ENCODE peak calls at places on chromosome 18, in five cellular contexts. Q is CD8-positive, alpha-beta memory T cell; B is tibial artery; Y is lower lobe of right lung; S is OCI-LY7. E is an unnamed sample.

GRCh38 chr18:39945076-39945475 is 2010.0 kb upstream of the PIK3C3 start:
- DNase-seq in Q (no peak), B (no peak), Y (no peak), S (no peak), E (no peak)

GRCh38 chr18:36446059-36446458 is 148.5 kb downstream of the FHOD3 start:
- DNase-seq in S (no peak), Q (no peak), Y (no peak), B (no peak), E (no peak)

GRCh38 chr18:44813586-44813985 is 132.9 kb downstream of the SETBP1 start:
- DNase-seq in Y (no peak), Q (no peak), B (no peak), S (no peak), E (no peak)

GRCh38 chr18:79919089-79919488 is 32.4 kb downstream of the SLC66A2 start:
- DNase-seq in Y (peak; percentile 37), S (no peak), Q (no peak), B (peak; percentile 50), E (no peak)

GRCh38 chr18:62957885-62958472 is 242.6 kb downstream of the PHLPP1 start:
- DNase-seq in B (no peak), Y (peak; percentile 53), S (peak; percentile 32), Q (peak; percentile 16), E (no peak)

GRCh38 chr18:26901020-26901419 is 35.5 kb upstream of the AQP4 start:
- DNase-seq in S (no peak), Q (no peak), Y (no peak), B (no peak), E (no peak)

GRCh38 chr18:78859686-78860085 is 119.9 kb upstream of the SALL3 start:
- DNase-seq in Y (no peak), Q (no peak), S (no peak), B (no peak), E (no peak)

GRCh38 chr18:4750392-4751346 is 295.6 kb upstream of the DLGAP1 start:
- DNase-seq in B (no peak), Y (no peak), Q (no peak), S (no peak), E (no peak)

GRCh38 chr18:12828116-12829051 is 55.7 kb downstream of the PTPN2 start:
- DNase-seq in S (no peak), Y (no peak), B (no peak), Q (no peak), E (no peak)

GRCh38 chr18:45839415-45840395 is 14.2 kb downstream of the SIGLEC15 start:
- DNase-seq in Q (peak; percentile 15), S (no peak), B (no peak), Y (no peak), E (no peak)

GRCh38 chr18:67132919-67133318 is 383.6 kb downstream of the DSEL start:
- DNase-seq in Q (no peak), S (no peak), Y (no peak), B (no peak), E (no peak)

GRCh38 chr18:64110692-64111480 is 38.0 kb downstream of the LINC00305 start:
- DNase-seq in Q (no peak), S (no peak), B (no peak), Y (no peak), E (no peak)

GRCh38 chr18:70433001-70433400 is 144.2 kb downstream of the SOCS6 start:
- DNase-seq in S (no peak), Y (no peak), Q (no peak), B (no peak), E (no peak)

GRCh38 chr18:70426818-70427217 is 138.0 kb downstream of the SOCS6 start:
- DNase-seq in B (no peak), S (no peak), Y (no peak), Q (no peak), E (no peak)

GRCh38 chr18:70430501-70431173 is 141.8 kb downstream of the SOCS6 start:
- DNase-seq in B (no peak), Q (no peak), S (no peak), Y (no peak), E (no peak)

GRCh38 chr18:70429847-70430500 is 141.1 kb downstream of the SOCS6 start:
- DNase-seq in S (no peak), Y (no peak), B (no peak), Q (no peak), E (no peak)

GRCh38 chr18:70431203-70431624 is 142.4 kb downstream of the SOCS6 start:
- DNase-seq in B (no peak), Q (no peak), S (no peak), Y (no peak), E (no peak)
- H3K27ac ChIP-seq in B (no peak overlapping the region), Q (no peak overlapping the region), S (no peak overlapping the region), Y (no peak overlapping the region), E (no peak overlapping the region)

GRCh38 chr18:68431922-68432198 is 283.0 kb downstream of the TMX3 start:
- DNase-seq in Q (no peak), S (no peak), B (no peak), Y (no peak), E (no peak)

GRCh38 chr18:68428666-68429065 is 286.2 kb downstream of the TMX3 start:
- DNase-seq in S (no peak), B (no peak), Q (no peak), Y (no peak), E (no peak)

GRCh38 chr18:68429809-68430208 is 285.1 kb downstream of the TMX3 start:
- DNase-seq in Y (no peak), B (no peak), S (no peak), Q (no peak), E (no peak)

GRCh38 chr18:68429111-68429510 is 285.8 kb downstream of the TMX3 start:
- DNase-seq in Y (no peak), B (no peak), S (no peak), Q (no peak), E (no peak)

GRCh38 chr18:68431111-68431921 is 283.6 kb downstream of the TMX3 start:
- DNase-seq in S (no peak), Q (no peak), Y (no peak), B (no peak), E (no peak)
- H3K27ac ChIP-seq in S (no peak overlapping the region), Q (no peak overlapping the region), Y (no peak overlapping the region), B (no peak overlapping the region), E (no peak overlapping the region)

GRCh38 chr18:47881752-47882455 is 48.6 kb downstream of the SMAD2 start:
- DNase-seq in B (no peak), Q (no peak), Y (no peak), S (no peak), E (no peak)
- H3K27ac ChIP-seq in B (no peak overlapping the region), Q (no peak overlapping the region), Y (peak overlapping the region; percentile 20), S (no peak overlapping the region), E (no peak overlapping the region)

DNA sequence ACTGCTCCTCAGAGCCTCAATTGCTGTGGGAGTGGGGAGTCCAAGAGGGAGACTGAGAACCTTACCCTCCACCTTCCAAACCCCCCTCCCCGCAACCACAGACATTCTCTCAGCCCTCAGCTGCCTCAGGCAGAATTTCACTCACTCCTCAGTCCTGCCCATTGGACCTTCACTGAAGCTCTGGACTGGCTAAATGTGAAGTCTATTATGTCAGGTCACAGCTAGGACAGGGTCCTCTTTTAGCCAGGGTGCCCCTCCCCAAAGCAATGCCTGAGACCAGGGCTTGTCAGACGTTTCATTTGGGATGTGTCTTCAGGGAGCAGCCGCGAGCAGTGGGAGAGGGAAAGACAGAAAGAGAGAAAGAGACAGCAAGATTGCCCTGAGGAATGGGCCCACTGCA is 199.3 kb upstream of the CCDC68 start:
- DNase-seq in B (no peak), Q (no peak), Y (no peak), S (no peak), E (no peak)
- H3K27ac ChIP-seq in B (no peak overlapping the region), Q (no peak overlapping the region), Y (no peak overlapping the region), S (no peak overlapping the region), E (no peak overlapping the region)

GRCh38 chr18:2894131-2894840 is 47.5 kb downstream of the EMILIN2 start:
- DNase-seq in Y (no peak), S (no peak), Q (no peak), B (peak; percentile 44), E (no peak)
- H3K27ac ChIP-seq in Y (no peak overlapping the region), S (no peak overlapping the region), Q (no peak overlapping the region), B (no peak overlapping the region), E (no peak overlapping the region)

GRCh38 chr18:50285071-50285470 is 2.4 kb downstream of the CXXC1 start:
- DNase-seq in Q (no peak), S (no peak), Y (no peak), B (no peak), E (no peak)

GRCh38 chr18:50284226-50284885 is 3.0 kb upstream of the MBD1 start:
- DNase-seq in S (no peak), Q (no peak), B (no peak), Y (no peak), E (no peak)

GRCh38 chr18:50282521-50283335 is 1.4 kb upstream of the MBD1 start:
- DNase-seq in Y (no peak), Q (no peak), S (no peak), B (no peak), E (no peak)

GRCh38 chr18:50281972-50282520 is 723 bp upstream of the MBD1 start:
- DNase-seq in Q (no peak), B (no peak), S (no peak), Y (no peak), E (no peak)

DNA sequence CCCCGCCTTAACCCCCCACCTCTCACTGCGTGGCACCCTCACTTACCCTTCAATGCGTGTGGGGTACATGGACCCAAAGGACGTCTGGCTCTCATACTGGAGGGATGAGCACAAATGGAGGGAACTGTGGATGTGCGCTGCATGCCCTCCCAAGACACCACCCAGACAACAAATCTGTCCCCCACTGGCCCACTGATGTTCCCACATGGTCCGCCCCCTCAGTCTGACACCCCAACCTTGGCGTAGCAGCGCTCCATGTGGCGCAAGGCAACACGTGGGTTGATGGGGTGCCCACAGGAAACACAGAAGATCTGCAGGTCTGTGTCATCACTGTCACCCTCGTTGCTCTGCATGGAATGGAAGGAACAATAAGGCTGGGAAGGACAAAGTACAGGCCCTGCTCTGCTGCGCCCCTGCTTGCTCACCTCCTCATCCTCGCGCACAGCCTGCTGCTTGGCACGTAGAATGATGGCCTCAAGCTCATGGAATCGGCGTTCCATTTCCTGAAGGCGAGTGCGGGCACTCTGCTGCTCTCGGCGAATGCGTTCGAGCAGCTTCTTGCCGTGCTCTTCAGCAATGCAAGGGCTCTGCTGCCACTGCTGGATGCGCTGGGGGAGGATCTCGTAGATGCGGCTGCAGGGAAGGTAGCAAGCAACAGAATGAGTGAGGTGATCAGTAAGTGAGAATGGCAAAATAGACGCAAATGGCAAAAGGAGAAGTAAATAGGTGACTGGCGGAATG is 2.3 kb upstream of the MBD1 start:
- DNase-seq in Q (no peak), Y (no peak), S (no peak), B (no peak), E (no peak)
- H3K27ac ChIP-seq in Q (no peak overlapping the region), Y (no peak overlapping the region), S (no peak overlapping the region), B (no peak overlapping the region), E (no peak overlapping the region)

DNA sequence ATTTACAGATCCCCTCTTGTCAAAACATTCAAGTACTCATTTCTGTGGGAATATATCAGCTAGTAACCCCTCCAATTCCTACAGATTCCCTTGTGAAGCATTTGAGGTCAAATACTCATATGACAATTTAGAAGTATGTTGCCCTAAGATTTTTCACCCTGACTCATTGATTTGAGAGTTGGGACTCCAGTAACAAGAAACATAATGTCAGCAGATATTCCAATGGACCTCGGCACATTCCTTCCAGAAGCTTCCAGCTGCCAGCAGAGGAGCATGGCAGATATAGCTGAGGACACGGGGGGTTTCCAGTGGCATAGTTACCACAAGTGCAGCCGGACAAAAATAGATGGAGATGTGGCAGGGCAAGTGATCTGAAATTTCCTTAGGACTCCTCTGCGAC is 101.9 kb upstream of the ARHGAP28 start:
- DNase-seq in Q (no peak), Y (no peak), S (no peak), B (no peak), E (no peak)
- H3K27ac ChIP-seq in Q (no peak overlapping the region), Y (no peak overlapping the region), S (no peak overlapping the region), B (no peak overlapping the region), E (no peak overlapping the region)